ENCODE peak calls at places on chromosomes 7 and 10, in six cellular contexts. B, X, A, T, I and D are unnamed samples.

GRCh38 chr7:125695631-125696030 is 766.0 kb upstream of the POT1 start:
- DNase-seq in A (no peak), B (no peak), X (no peak), T (no peak), I (peak; percentile 40), D (no peak)

GRCh38 chr10:102802920-102803534 is 34.2 kb downstream of the CYP17A1 start:
- DNase-seq in X (no peak), A (no peak), I (no peak), B (no peak), T (no peak), D (no peak)

GRCh38 chr7:150716368-150716767 is at the start of gene GIMAP1:
- DNase-seq in X (no peak), B (peak; percentile 55), T (no peak), A (no peak), I (no peak), D (no peak)

GRCh38 chr10:23442936-23443335 is 4.1 kb downstream of the OTUD1 start:
- DNase-seq in T (no peak), A (no peak), I (no peak), B (no peak), X (no peak), D (no peak)

GRCh38 chr7:99012722-99013121 is 131.2 kb downstream of the SMURF1 start:
- DNase-seq in T (no peak), B (no peak), I (no peak), A (no peak), X (no peak), D (no peak)

GRCh38 chr10:123879596-123880257 is 11.9 kb downstream of the CPXM2 start:
- DNase-seq in X (no peak), B (no peak), T (no peak), A (no peak), I (no peak), D (no peak)

GRCh38 chr7:84637568-84638338 is 443.2 kb upstream of the SEMA3A start:
- DNase-seq in A (no peak), B (no peak), I (no peak), T (no peak), X (no peak), D (no peak)

GRCh38 chr7:73376671-73377412 is 48.9 kb downstream of the FKBP6 start:
- DNase-seq in T (no peak), I (no peak), A (no peak), X (no peak), B (no peak), D (no peak)

GRCh38 chr7:32879460-32879859 is 12.1 kb downstream of the KBTBD2 start:
- DNase-seq in B (no peak), X (no peak), I (no peak), A (no peak), T (no peak), D (no peak)

GRCh38 chr10:49409755-49410154 is 13.9 kb upstream of the DRGX start:
- DNase-seq in B (no peak), T (no peak), A (no peak), X (no peak), I (no peak), D (no peak)

GRCh38 chr10:68167271-68167670 is 58.0 kb downstream of the MYPN start:
- DNase-seq in B (no peak), T (no peak), I (no peak), X (no peak), A (no peak), D (no peak)

GRCh38 chr10:53808677-53809076 is 992.4 kb downstream of the PCDH15 start:
- DNase-seq in X (no peak), A (no peak), I (no peak), B (no peak), T (no peak), D (no peak)

GRCh38 chr7:108015740-108016139 is 12.8 kb upstream of the LAMB1 start:
- DNase-seq in X (no peak), I (no peak), B (no peak), A (no peak), T (no peak), D (no peak)

GRCh38 chr7:115387168-115387567 is 465.3 kb downstream of the MDFIC start:
- DNase-seq in A (no peak), T (no peak), I (no peak), X (no peak), B (no peak), D (no peak)

GRCh38 chr7:137968890-137969289 is 33.0 kb downstream of the CREB3L2 start:
- DNase-seq in I (no peak), B (no peak), X (no peak), A (no peak), T (no peak), D (no peak)

GRCh38 chr7:157516311-157516710 is 179.5 kb downstream of the DNAJB6 start:
- DNase-seq in X (no peak), B (no peak), T (no peak), I (no peak), A (no peak), D (no peak)

GRCh38 chr7:84492565-84493034 is 298.0 kb upstream of the SEMA3A start:
- DNase-seq in I (no peak), X (no peak), B (no peak), A (no peak), T (no peak), D (no peak)